ENCODE peak calls at places on chromosomes 11 and 22, in five cellular contexts. D, P, K, Q and A are unnamed samples.

GRCh38 chr11:17590463-17590862 is 43.4 kb downstream of the OTOG start:
- DNase-seq in K (peak; percentile 48), Q (no peak), P (no peak), D (no peak), A (peak; percentile 9)

GRCh38 chr22:36457688-36458450 is 23.6 kb downstream of the TXN2 start:
- DNase-seq in D (no peak), K (peak; percentile 83), Q (no peak), P (no peak), A (no peak)

GRCh38 chr11:112805658-112806057 is 155.6 kb upstream of the NCAM1 start:
- DNase-seq in Q (no peak), D (no peak), P (no peak), K (no peak), A (no peak)

GRCh38 chr22:17898375-17898774 is 124.1 kb upstream of the BID start:
- DNase-seq in P (no peak), D (no peak), Q (no peak), K (no peak), A (no peak)

GRCh38 chr11:55838452-55838851 is at the start of gene OR5D16:
- DNase-seq in D (no peak), P (no peak), Q (no peak), K (no peak), A (no peak)

GRCh38 chr22:39471421-39472141 is 14.8 kb downstream of the MGAT3 start:
- DNase-seq in K (no peak), P (no peak), D (no peak), Q (no peak), A (no peak)

GRCh38 chr11:128879817-128880216 is 11.3 kb upstream of the KCNJ5 start:
- DNase-seq in D (no peak), K (peak; percentile 17), Q (no peak), P (no peak), A (no peak)

GRCh38 chr22:30340911-30341685 is 14.4 kb upstream of the TBC1D10A start:
- DNase-seq in D (no peak), Q (no peak), K (peak; percentile 77), P (no peak), A (no peak)

GRCh38 chr11:110128161-110128560 is 35.0 kb downstream of the ZC3H12C start:
- DNase-seq in K (no peak), D (no peak), P (no peak), Q (no peak), A (no peak)

GRCh38 chr11:28139848-28140415 is 31.7 kb downstream of the METTL15 start:
- DNase-seq in Q (no peak), K (no peak), D (no peak), P (no peak), A (no peak)

GRCh38 chr22:29457730-29458129 is 19.3 kb downstream of the RFPL1 start:
- DNase-seq in K (no peak), Q (no peak), D (no peak), P (no peak), A (no peak)

GRCh38 chr11:116865696-116866095 is 28.3 kb upstream of the APOA1 start:
- DNase-seq in Q (no peak), D (no peak), K (no peak), P (no peak), A (no peak)

GRCh38 chr22:40728731-40729189 is 49.5 kb downstream of the MCHR1 start:
- DNase-seq in Q (peak; percentile 51), D (peak; percentile 14), P (peak; percentile 48), K (no peak), A (no peak)

GRCh38 chr11:36459046-36459445 is 51.0 kb downstream of the TRAF6 start:
- DNase-seq in K (no peak), Q (no peak), D (no peak), P (no peak), A (no peak)